ENCODE peak calls at places on chromosomes 3 and 15, in ten cellular contexts. P is GM12865; M is astrocyte of the spinal cord; J is stomach; I is cardiac fibroblast; U is Jurkat, Clone E6-1; W is hepatocyte; O is CD8-positive, alpha-beta memory T cell; F is small intestine; G is astrocyte. D is an unnamed sample.

GRCh38 chr3:141341536-141341935 is 26.8 kb upstream of the ZBTB38 start:
- DNase-seq in P (no peak), M (no peak), J (no peak), I (no peak), U (no peak), W (no peak), O (no peak), F (no peak), G (no peak), D (no peak)

GRCh38 chr15:88907111-88907510 is 6.1 kb downstream of the MFGE8 start:
- DNase-seq in P (no peak), M (no peak), J (no peak), I (no peak), U (no peak), W (no peak), O (no peak), F (no peak), G (no peak), D (no peak)

GRCh38 chr3:101976473-101976872 is 127.2 kb downstream of the NFKBIZ start:
- DNase-seq in P (peak; percentile 78), M (no peak), J (no peak), I (no peak), U (no peak), W (no peak), O (no peak), F (no peak), G (peak; percentile 56), D (no peak)

GRCh38 chr15:41055706-41056105 is 60.4 kb downstream of the INO80 start:
- DNase-seq in P (no peak), M (no peak), J (no peak), I (no peak), U (no peak), W (no peak), O (no peak), F (no peak), G (no peak), D (no peak)

GRCh38 chr3:83193526-83193925 is 1432.1 kb upstream of the GBE1 start:
- DNase-seq in P (no peak), M (peak; percentile 37), J (no peak), I (peak; percentile 0), U (no peak), W (no peak), O (no peak), F (no peak), G (peak; percentile 67), D (no peak)

GRCh38 chr3:192812736-192813383 is 85.5 kb upstream of the FGF12 start:
- DNase-seq in P (peak; percentile 44), M (peak; percentile 77), J (no peak), I (peak; percentile 84), U (peak; percentile 47), W (peak; percentile 72), O (no peak), F (peak; percentile 59), G (no peak), D (no peak)

GRCh38 chr3:28449398-28449797 is 100.8 kb upstream of the AZI2 start:
- DNase-seq in P (no peak), M (no peak), J (no peak), I (peak; percentile 3), U (no peak), W (no peak), O (no peak), F (no peak), G (no peak), D (no peak)

GRCh38 chr3:109177888-109178287 is 41.4 kb downstream of the C3orf85 start:
- DNase-seq in P (no peak), M (no peak), J (no peak), I (no peak), U (no peak), W (no peak), O (no peak), F (no peak), G (peak; percentile 25), D (no peak)

GRCh38 chr3:127108796-127109195 is 84.1 kb upstream of the PRR23E start:
- DNase-seq in P (no peak), M (no peak), J (peak; percentile 1), I (no peak), U (no peak), W (no peak), O (no peak), F (no peak), G (no peak), D (no peak)

GRCh38 chr3:124383846-124384483 is 346.3 kb upstream of the UMPS start:
- DNase-seq in P (no peak), M (no peak), J (no peak), I (no peak), U (no peak), W (no peak), O (no peak), F (no peak), G (no peak), D (no peak)

GRCh38 chr3:69081583-69082262 is 1.6 kb upstream of the UBA3 start:
- DNase-seq in P (peak; percentile 58), M (no peak), J (no peak), I (no peak), U (no peak), W (no peak), O (no peak), F (peak; percentile 73), G (peak; percentile 51), D (no peak)

GRCh38 chr3:170692720-170693119 is 106.8 kb upstream of the SLC7A14 start:
- DNase-seq in P (no peak), M (no peak), J (no peak), I (peak; percentile 40), U (no peak), W (no peak), O (no peak), F (no peak), G (no peak), D (no peak)

DNA sequence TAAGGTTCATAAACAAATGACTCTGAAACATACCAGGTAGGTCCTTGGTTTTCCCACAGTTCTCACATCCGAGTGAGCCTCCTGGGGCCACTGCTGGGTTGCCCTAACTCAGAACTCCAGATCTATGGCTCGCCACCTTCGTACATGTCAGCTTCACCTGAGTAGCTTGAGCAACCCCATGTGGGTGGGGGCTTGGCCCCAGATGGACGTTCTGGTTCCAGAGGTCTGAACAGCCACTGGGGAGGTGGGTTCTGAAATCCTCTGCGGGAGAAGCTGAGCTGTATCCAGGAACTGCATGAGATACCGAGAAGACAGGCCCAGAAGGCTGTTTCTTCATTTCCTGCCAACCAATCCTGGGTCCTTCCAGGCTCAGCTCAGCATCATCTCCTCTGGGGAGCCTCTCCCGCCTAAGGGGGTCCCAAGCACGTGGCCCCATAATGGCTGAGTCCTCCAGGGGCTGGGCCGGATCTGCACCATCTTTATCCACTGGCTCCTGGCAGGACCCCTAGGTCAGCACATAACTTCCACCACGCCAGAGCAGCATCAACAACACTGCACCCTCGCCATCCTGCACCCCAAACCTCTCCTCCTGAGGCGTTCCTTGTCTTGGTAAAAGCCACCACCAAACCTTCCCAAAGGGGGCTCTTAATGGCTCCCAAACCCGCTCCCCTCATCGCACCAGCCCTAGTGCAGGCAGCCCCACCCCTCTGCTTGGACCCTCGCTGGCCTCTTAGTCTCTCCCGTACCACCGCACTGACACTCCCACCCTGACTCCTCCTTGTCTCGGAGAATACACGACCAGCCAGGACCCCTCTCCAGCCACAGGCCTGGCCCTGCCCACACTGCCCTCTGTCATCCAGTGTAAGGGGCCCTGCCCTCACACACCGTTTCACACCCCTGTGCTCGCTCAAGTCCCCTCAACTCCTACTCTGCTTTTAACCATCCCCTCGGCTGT is 39.8 kb downstream of the PCSK6 start:
- DNase-seq in P (no peak), M (no peak), J (no peak), I (no peak), U (no peak), W (no peak), O (no peak), F (no peak), G (no peak), D (no peak)
- H3K4me3 ChIP-seq in P (no peak overlapping the region), M (no peak overlapping the region), J (no peak overlapping the region), I (no peak overlapping the region), U (no peak overlapping the region), W (no peak overlapping the region), O (no peak overlapping the region), F (no peak overlapping the region), G (no peak overlapping the region), D (no peak overlapping the region)

GRCh38 chr3:1971780-1972179 is 126.9 kb upstream of the CNTN4 start:
- DNase-seq in P (no peak), M (no peak), J (no peak), I (peak; percentile 34), U (no peak), W (no peak), O (no peak), F (no peak), G (peak; percentile 48), D (no peak)
- H3K4me3 ChIP-seq in P (no peak overlapping the region), M (no peak overlapping the region), J (no peak overlapping the region), I (no peak overlapping the region), U (no peak overlapping the region), W (no peak overlapping the region), O (no peak overlapping the region), F (no peak overlapping the region), G (no peak overlapping the region), D (no peak overlapping the region)

GRCh38 chr3:41369838-41370237 is 170.5 kb downstream of the CTNNB1 start:
- DNase-seq in P (no peak), M (peak; percentile 14), J (no peak), I (peak; percentile 14), U (no peak), W (no peak), O (no peak), F (no peak), G (no peak), D (no peak)
- H3K4me3 ChIP-seq in P (no peak overlapping the region), M (no peak overlapping the region), J (no peak overlapping the region), I (no peak overlapping the region), U (no peak overlapping the region), W (no peak overlapping the region), O (no peak overlapping the region), F (no peak overlapping the region), G (no peak overlapping the region), D (no peak overlapping the region)

GRCh38 chr3:145182196-145182911 is 978.6 kb downstream of the PLOD2 start:
- DNase-seq in P (no peak), M (peak; percentile 21), J (no peak), I (peak; percentile 3), U (no peak), W (no peak), O (no peak), F (no peak), G (no peak), D (no peak)
- H3K4me3 ChIP-seq in P (peak overlapping the region; percentile 35), M (no peak overlapping the region), J (no peak overlapping the region), I (no peak overlapping the region), U (no peak overlapping the region), W (no peak overlapping the region), O (no peak overlapping the region), F (no peak overlapping the region), G (no peak overlapping the region), D (no peak overlapping the region)

GRCh38 chr3:155327430-155327829 is 33.9 kb upstream of the STRIT1 start:
- DNase-seq in P (no peak), M (no peak), J (no peak), I (no peak), U (no peak), W (no peak), O (no peak), F (no peak), G (no peak), D (no peak)
- H3K4me3 ChIP-seq in P (no peak overlapping the region), M (no peak overlapping the region), J (no peak overlapping the region), I (no peak overlapping the region), U (no peak overlapping the region), W (no peak overlapping the region), O (no peak overlapping the region), F (no peak overlapping the region), G (no peak overlapping the region), D (no peak overlapping the region)

GRCh38 chr3:59737209-59737608 is 687.4 kb upstream of the CFAP20DC start:
- DNase-seq in P (no peak), M (no peak), J (no peak), I (no peak), U (no peak), W (no peak), O (no peak), F (no peak), G (no peak), D (no peak)
- H3K4me3 ChIP-seq in P (no peak overlapping the region), M (no peak overlapping the region), J (no peak overlapping the region), I (no peak overlapping the region), U (no peak overlapping the region), W (no peak overlapping the region), O (no peak overlapping the region), F (no peak overlapping the region), G (no peak overlapping the region), D (no peak overlapping the region)